ENCODE peak calls at places on chromosomes 4 and X, in four cellular contexts. A is NCI-H1417, G is fibroblast of lung, E is mucosa of descending colon. P is an unnamed sample.

GRCh38 chr4:185395255-185395955 is at the start of gene LRP2BP:
- DNase-seq in E (no peak), A (peak), G (peak), P (no peak)

GRCh38 chrX:12771445-12772069 is 19.7 kb upstream of the PRPS2 start:
- DNase-seq in G (peak), E (peak), A (peak), P (no peak)

GRCh38 chr4:1239141-1239948 is 9.6 kb downstream of the CTBP1 start:
- DNase-seq in E (peak), A (no peak), G (no peak), P (no peak)

GRCh38 chr4:40613456-40613855 is 16.2 kb downstream of the RBM47 start:
- DNase-seq in G (no peak), A (no peak), E (no peak), P (no peak)

GRCh38 chr4:6767725-6768538 is 14.6 kb upstream of the KIAA0232 start:
- DNase-seq in E (peak), A (no peak), G (no peak), P (no peak)

GRCh38 chrX:110407910-110408545 is 49.4 kb downstream of the RTL9 start:
- DNase-seq in A (peak), E (no peak), G (peak), P (peak)

GRCh38 chr4:169059294-169060201 is 49.5 kb upstream of the CBR4 start:
- DNase-seq in A (no peak), G (peak), E (no peak), P (peak)

GRCh38 chr4:152500798-152501434 is 35.0 kb downstream of the FBXW7 start:
- DNase-seq in G (peak), E (no peak), A (peak), P (peak)

GRCh38 chrX:38400401-38400910 is 48.1 kb downstream of the OTC start:
- DNase-seq in E (no peak), G (no peak), A (no peak), P (no peak)

GRCh38 chr4:6277139-6277802 is 7.6 kb downstream of the WFS1 start:
- DNase-seq in G (no peak), E (no peak), A (no peak), P (peak)

GRCh38 chr4:175884048-175884447 is 72.0 kb upstream of the GPM6A start:
- DNase-seq in E (no peak), G (no peak), A (no peak), P (no peak)

GRCh38 chr4:173371292-173372192 is 788 bp downstream of the SAP30 start:
- DNase-seq in E (peak), A (peak), G (peak), P (peak)

GRCh38 chr4:176794151-176794550 is 1.4 kb upstream of the VEGFC start:
- DNase-seq in E (no peak), G (peak), A (no peak), P (no peak)

GRCh38 chrX:1481636-1482529 is 29.2 kb upstream of the ASMTL start:
- DNase-seq in A (no peak), G (peak), E (peak), P (peak)

GRCh38 chrX:129983575-129984131 is 1.2 kb downstream of the BCORL1 start:
- DNase-seq in E (peak), A (peak), G (no peak), P (peak)

GRCh38 chrX:124646403-124646802 is 300.0 kb downstream of the SH2D1A start:
- DNase-seq in G (no peak), E (no peak), A (no peak), P (no peak)

GRCh38 chr4:156766846-156767245 is 204.8 kb downstream of the PDGFC start:
- DNase-seq in G (peak), A (no peak), E (no peak), P (no peak)

GRCh38 chrX:2507904-2508630 is 7.3 kb upstream of the DHRSX start:
- DNase-seq in A (no peak), G (no peak), E (no peak), P (no peak)

GRCh38 chr4:7150083-7150635 is 42.2 kb upstream of the SORCS2 start:
- DNase-seq in G (no peak), E (no peak), A (no peak), P (no peak)

GRCh38 chrX:80812176-80812575 is 2.5 kb upstream of the BRWD3 start:
- DNase-seq in A (no peak), G (peak), E (peak), P (no peak)

GRCh38 chrX:95065151-95065550 is 1391.1 kb downstream of the FAM133A start:
- DNase-seq in E (no peak), A (no peak), G (no peak), P (no peak)

GRCh38 chr4:3311095-3311372 is 18.2 kb downstream of the RGS12 start:
- DNase-seq in A (no peak), E (no peak), G (no peak), P (no peak)

GRCh38 chr4:75672461-75673026 is 667 bp downstream of the G3BP2 start:
- DNase-seq in A (peak), E (peak), G (peak), P (peak)

GRCh38 chr4:109942292-109942926 is 29.7 kb downstream of the EGF start:
- DNase-seq in A (no peak), G (no peak), E (no peak), P (no peak)

P was measured in SK-N-DZ.